ENCODE peak calls at places on chromosomes 13 and 19, in ten cellular contexts. O, R, P, G, M, N, J, E, C and Q are unnamed samples.
A peak's percentile ranks its signal among the peaks of the same experiment; 100 is the strongest.

GRCh38 chr19:4454952-4455738 is 2.4 kb downstream of the UBXN6 start:
- DNase-seq in O (no peak), R (peak; percentile 39), P (no peak), G (no peak), M (no peak), N (no peak), J (peak; percentile 29), E (peak; percentile 57), C (no peak), Q (no peak)

GRCh38 chr19:14763497-14764145 is 14.7 kb downstream of the ADGRE2 start:
- DNase-seq in O (no peak), R (no peak), P (no peak), G (no peak), M (no peak), N (no peak), J (no peak), E (no peak), C (no peak), Q (no peak)

GRCh38 chr13:32904271-32904670 is 112.0 kb upstream of the KL start:
- DNase-seq in O (no peak), R (peak; percentile 11), P (no peak), G (no peak), M (no peak), N (no peak), J (no peak), E (no peak), C (no peak), Q (no peak)

GRCh38 chr19:19034204-19034624 is 811 bp downstream of the ARMC6 start:
- DNase-seq in O (peak; percentile 38), R (peak; percentile 62), P (no peak), G (peak; percentile 36), M (peak; percentile 84), N (peak; percentile 74), J (peak; percentile 82), E (no peak), C (peak; percentile 62), Q (peak; percentile 20)

GRCh38 chr19:17766543-17767131 is 15.4 kb downstream of the FCHO1 start:
- DNase-seq in O (no peak), R (peak; percentile 83), P (peak; percentile 94), G (no peak), M (peak; percentile 77), N (peak; percentile 39), J (peak; percentile 85), E (no peak), C (no peak), Q (peak; percentile 35)

GRCh38 chr13:109592776-109593175 is 193.6 kb downstream of the IRS2 start:
- DNase-seq in O (no peak), R (no peak), P (no peak), G (no peak), M (no peak), N (no peak), J (no peak), E (no peak), C (no peak), Q (no peak)

GRCh38 chr19:50509366-50509765 is 1.6 kb downstream of the JOSD2 start:
- DNase-seq in O (no peak), R (no peak), P (no peak), G (no peak), M (no peak), N (no peak), J (no peak), E (no peak), C (no peak), Q (no peak)

GRCh38 chr13:41284512-41285288 is 21.3 kb upstream of the MTRF1 start:
- DNase-seq in O (no peak), R (peak; percentile 75), P (no peak), G (no peak), M (no peak), N (no peak), J (no peak), E (peak; percentile 73), C (no peak), Q (peak; percentile 78)

GRCh38 chr19:37979547-37980082 is 72.6 kb downstream of the SIPA1L3 start:
- DNase-seq in O (no peak), R (no peak), P (peak; percentile 12), G (no peak), M (peak; percentile 32), N (no peak), J (peak; percentile 40), E (no peak), C (no peak), Q (no peak)

GRCh38 chr19:22526661-22527272 is 104.6 kb upstream of the ZNF98 start:
- DNase-seq in O (no peak), R (no peak), P (no peak), G (no peak), M (no peak), N (no peak), J (no peak), E (no peak), C (no peak), Q (no peak)

GRCh38 chr19:35724560-35724959 is 6.8 kb downstream of the KMT2B start:
- DNase-seq in O (no peak), R (no peak), P (no peak), G (no peak), M (no peak), N (no peak), J (no peak), E (no peak), C (no peak), Q (no peak)

GRCh38 chr19:35872180-35872579 is 3.8 kb downstream of the APLP1 start:
- DNase-seq in O (no peak), R (no peak), P (no peak), G (no peak), M (no peak), N (no peak), J (no peak), E (no peak), C (no peak), Q (no peak)

GRCh38 chr13:101945435-101945834 is 456.4 kb downstream of the FGF14 start:
- DNase-seq in O (no peak), R (no peak), P (no peak), G (no peak), M (no peak), N (no peak), J (no peak), E (no peak), C (no peak), Q (no peak)